ENCODE peak calls at places on chromosomes 4 and X, in seven cellular contexts. E is head of caudate nucleus; V is non-pigmented ciliary epithelial cell; A is naive thymus-derived CD8-positive, alpha-beta T cell; T is activated naive CD8-positive, alpha-beta T cell treated with anti-CD3 and anti-CD28 coated beads, Interleukin-2, amount 50 U/mL, for 24 hours; C is SW480; K is cardiac muscle cell. W is an unnamed sample.

GRCh38 chrX:10508891-10509290 is 111.5 kb downstream of the MID1 start:
- DNase-seq in K (no peak), T (no peak), A (no peak), E (no peak), V (no peak), C (no peak), W (no peak)

GRCh38 chr4:97144199-97144598 is 999.1 kb downstream of the STPG2 start:
- DNase-seq in V (no peak), K (no peak), C (no peak), T (no peak), E (no peak), A (no peak), W (no peak)

GRCh38 chr4:68132342-68132741 is 2.7 kb upstream of the TMPRSS11F start:
- DNase-seq in K (no peak), E (no peak), A (no peak), T (no peak), V (no peak), C (no peak), W (no peak)

GRCh38 chr4:18113710-18114331 is 92.3 kb upstream of the LCORL start:
- DNase-seq in T (no peak), A (no peak), V (no peak), K (no peak), E (no peak), C (no peak), W (no peak)

GRCh38 chr4:7571736-7572135 is 137.0 kb upstream of the PSAPL1 start:
- DNase-seq in A (no peak), V (no peak), E (no peak), T (no peak), K (no peak), C (no peak), W (no peak)

GRCh38 chr4:157270108-157270507 is 49.6 kb downstream of the GRIA2 start:
- DNase-seq in V (no peak), C (no peak), E (no peak), K (no peak), A (no peak), T (no peak), W (no peak)

GRCh38 chr4:143389543-143390195 is 53.0 kb downstream of the GAB1 start:
- DNase-seq in V (peak), T (no peak), A (no peak), K (no peak), E (no peak), C (no peak), W (no peak)

GRCh38 chrX:123607806-123608205 is 125.0 kb downstream of the THOC2 start:
- DNase-seq in T (no peak), K (peak), A (no peak), E (no peak), C (no peak), V (no peak), W (no peak)

GRCh38 chrX:40871385-40872082 is 136.2 kb upstream of the MED14 start:
- DNase-seq in C (no peak), K (peak), E (no peak), A (no peak), V (no peak), T (peak), W (no peak)

GRCh38 chr4:579543-580175 is 3.6 kb upstream of the TMEM271 start:
- DNase-seq in T (no peak), V (no peak), E (peak), A (no peak), C (no peak), K (no peak), W (peak)

GRCh38 chr4:116118216-116118615 is 967.2 kb downstream of the TRAM1L1 start:
- DNase-seq in E (no peak), T (no peak), C (no peak), V (no peak), A (no peak), K (no peak), W (no peak)

GRCh38 chrX:13064599-13065143 is 20.3 kb upstream of the FAM9C start:
- DNase-seq in A (no peak), K (peak), V (no peak), E (no peak), C (no peak), T (no peak), W (no peak)

GRCh38 chrX:154044045-154044444 is 24.3 kb upstream of the IRAK1 start:
- DNase-seq in A (no peak), K (no peak), V (no peak), T (no peak), E (no peak), C (no peak), W (no peak)

GRCh38 chr4:38085394-38086150 is 125.4 kb downstream of the PTTG2 start:
- DNase-seq in A (no peak), E (no peak), K (no peak), C (no peak), T (no peak), V (no peak), W (no peak)

GRCh38 chr4:42673084-42673429 is 16.2 kb upstream of the ATP8A1 start:
- DNase-seq in C (no peak), T (peak), K (peak), A (no peak), E (no peak), V (no peak), W (peak)

GRCh38 chr4:144905286-144905685 is 192.7 kb downstream of the ANAPC10 start:
- DNase-seq in V (no peak), K (peak), A (no peak), C (no peak), T (no peak), E (no peak), W (no peak)

GRCh38 chr4:145788765-145789164 is 108.8 kb downstream of the C4orf51 start:
- DNase-seq in A (no peak), T (no peak), E (no peak), V (no peak), C (no peak), K (no peak), W (no peak)

GRCh38 chr4:123869517-123870282 is 473.1 kb downstream of the SPRY1 start:
- DNase-seq in V (no peak), A (no peak), T (no peak), C (no peak), K (no peak), E (no peak), W (no peak)

GRCh38 chr4:39032218-39033085 is at the start of gene TMEM156:
- DNase-seq in A (peak), C (no peak), K (peak), V (no peak), E (no peak), T (peak), W (no peak)

GRCh38 chr4:8330821-8331566 is 61.4 kb downstream of the HTRA3 start:
- DNase-seq in E (peak), C (no peak), K (peak), V (no peak), A (no peak), T (no peak), W (no peak)

GRCh38 chrX:43551590-43551989 is 104.5 kb upstream of the MAOA start:
- DNase-seq in A (no peak), V (no peak), C (no peak), K (no peak), T (no peak), E (no peak), W (no peak)

GRCh38 chrX:155026727-155027508 is at the start of gene FUNDC2:
- DNase-seq in T (peak), V (no peak), A (peak), E (peak), C (peak), K (peak), W (peak)

GRCh38 chrX:48487362-48487785 is 11.4 kb downstream of the FTSJ1 start:
- DNase-seq in V (peak), A (no peak), T (no peak), K (peak), C (peak), E (no peak), W (peak)

GRCh38 chrX:136954930-136955329 is 74.4 kb upstream of the RBMX start:
- DNase-seq in K (peak), E (no peak), A (peak), V (peak), T (no peak), C (peak), W (peak)

GRCh38 chr4:180665481-180665880 is 1577.7 kb upstream of the TENM3 start:
- DNase-seq in V (no peak), K (no peak), E (no peak), T (no peak), C (no peak), A (no peak), W (no peak)

GRCh38 chrX:111181883-111182400 is 86.0 kb downstream of the PAK3 start:
- DNase-seq in V (no peak), C (no peak), A (no peak), K (no peak), T (no peak), E (no peak), W (no peak)

GRCh38 chr4:128590034-128590740 is 219.3 kb upstream of the JADE1 start:
- DNase-seq in E (no peak), T (no peak), C (no peak), K (peak), V (no peak), A (no peak), W (no peak)

GRCh38 chr4:185916231-185916630 is 104.2 kb upstream of the SORBS2 start:
- DNase-seq in T (no peak), E (no peak), K (no peak), C (no peak), A (no peak), V (no peak), W (no peak)

GRCh38 chrX:34654939-34655338 is 2.1 kb downstream of the TMEM47 start:
- DNase-seq in T (no peak), C (no peak), A (no peak), K (peak), V (no peak), E (no peak), W (no peak)

GRCh38 chr4:66577922-66578321 is 907.6 kb upstream of the EPHA5 start:
- DNase-seq in C (no peak), K (no peak), A (no peak), T (no peak), V (no peak), E (no peak), W (no peak)

GRCh38 chr4:88963817-88964216 is 93.2 kb downstream of the FAM13A start:
- DNase-seq in E (no peak), T (no peak), A (no peak), C (peak), K (peak), V (no peak), W (no peak)

GRCh38 chr4:86386201-86386600 is 26.3 kb upstream of the MAPK10 start:
- DNase-seq in A (no peak), T (no peak), C (no peak), E (no peak), V (no peak), K (no peak), W (no peak)

GRCh38 chr4:63764400-63764799 is 644.9 kb downstream of the TECRL start:
- DNase-seq in C (no peak), E (no peak), T (no peak), K (peak), A (no peak), V (no peak), W (no peak)

W was measured in AG08396.